ENCODE peak calls at places on chromosomes 4 and X, in four cellular contexts. T, W, S and G are unnamed samples.

GRCh38 chr4:53902786-53903185 is 161.6 kb downstream of the CHIC2 start:
- DNase-seq in W (no peak), S (no peak), T (no peak), G (no peak)

GRCh38 chr4:46329118-46329976 is 60.6 kb downstream of the GABRA2 start:
- DNase-seq in S (no peak), W (no peak), T (no peak), G (no peak)

GRCh38 chr4:88146891-88147290 is 11.5 kb downstream of the ABCG2 start:
- DNase-seq in S (no peak), T (no peak), W (no peak), G (no peak)

GRCh38 chr4:166875821-166876220 is 358.5 kb downstream of the SPOCK3 start:
- DNase-seq in T (no peak), S (no peak), W (no peak), G (no peak)

GRCh38 chr4:56937262-56937661 is 29.6 kb downstream of the REST start:
- DNase-seq in T (no peak), S (no peak), W (no peak), G (no peak)

GRCh38 chrX:63747331-63747730 is 37.7 kb downstream of the ARHGEF9 start:
- DNase-seq in W (no peak), T (no peak), S (no peak), G (no peak)

GRCh38 chrX:23784487-23785301 is 1.7 kb downstream of the SAT1 start:
- DNase-seq in W (no peak), T (no peak), S (no peak), G (no peak)

GRCh38 chr4:100590308-100590707 is 72.5 kb upstream of the EMCN start:
- DNase-seq in T (no peak), S (no peak), W (no peak), G (no peak)

GRCh38 chr4:122099896-122100295 is 52.2 kb upstream of the BLTP1 start:
- DNase-seq in W (no peak), S (no peak), T (no peak), G (no peak)

GRCh38 chr4:111736516-111736915 is 408.7 kb upstream of the FAM241A start:
- DNase-seq in W (no peak), S (no peak), T (no peak), G (no peak)

GRCh38 chrX:50643525-50644137 is 170.4 kb downstream of the SHROOM4 start:
- DNase-seq in W (no peak), T (no peak), S (no peak), G (no peak)

DNA sequence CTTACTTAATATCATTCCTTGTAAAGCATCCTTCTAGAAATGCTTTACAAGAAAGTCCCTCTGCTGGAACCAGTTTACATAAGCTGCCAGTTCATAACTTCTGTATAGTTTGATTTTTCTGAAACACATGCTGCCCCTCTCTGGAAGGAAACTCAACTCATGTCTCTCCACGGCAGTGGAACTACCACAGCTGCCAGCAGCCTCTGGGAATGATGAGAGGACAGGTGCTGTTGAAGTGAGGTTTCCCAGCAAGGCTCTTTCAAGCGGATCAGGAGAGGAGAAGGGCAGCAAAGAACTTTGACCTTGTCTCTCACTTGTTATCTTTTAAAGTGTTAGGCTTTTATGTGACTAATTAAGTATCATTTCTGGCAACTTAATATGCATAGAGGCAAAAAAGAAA is 7.3 kb downstream of the GRPR start:
- DNase-seq in S (no peak), T (no peak), W (no peak), G (no peak)
- H3K9me3 ChIP-seq in S (no peaks in the 10 kb centered on the region), T (no peaks in the 10 kb centered on the region), W (no peaks in the 10 kb centered on the region), G (no peaks in the 10 kb centered on the region)

DNA sequence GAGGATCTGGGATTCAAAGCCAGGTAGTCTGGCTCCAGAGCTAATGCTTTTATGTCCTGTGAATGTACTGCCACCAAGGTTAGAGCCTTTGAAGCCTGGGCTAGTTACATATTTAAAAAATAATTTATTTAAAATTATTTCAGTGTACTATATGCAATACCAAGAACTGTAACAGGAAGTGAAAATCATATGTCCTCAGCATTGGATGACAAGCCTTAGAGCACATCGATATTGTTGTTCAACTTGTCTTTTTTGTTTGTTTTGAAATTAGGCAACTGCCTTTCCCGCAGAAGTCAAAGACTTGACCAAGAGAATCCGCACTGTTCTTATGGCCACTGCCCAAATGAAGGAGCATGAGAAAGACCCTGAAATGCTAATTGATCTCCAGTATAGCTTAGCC is 73.1 kb upstream of the IL13RA1 start:
- DNase-seq in W (no peak), S (no peak), T (no peak), G (no peak)
- H3K36me3 ChIP-seq in W (peaks cover 18% of the 10 kb centered on the region), S (no peaks in the 10 kb centered on the region), T (peaks cover 43% of the 10 kb centered on the region), G (no peaks in the 10 kb centered on the region)

DNA sequence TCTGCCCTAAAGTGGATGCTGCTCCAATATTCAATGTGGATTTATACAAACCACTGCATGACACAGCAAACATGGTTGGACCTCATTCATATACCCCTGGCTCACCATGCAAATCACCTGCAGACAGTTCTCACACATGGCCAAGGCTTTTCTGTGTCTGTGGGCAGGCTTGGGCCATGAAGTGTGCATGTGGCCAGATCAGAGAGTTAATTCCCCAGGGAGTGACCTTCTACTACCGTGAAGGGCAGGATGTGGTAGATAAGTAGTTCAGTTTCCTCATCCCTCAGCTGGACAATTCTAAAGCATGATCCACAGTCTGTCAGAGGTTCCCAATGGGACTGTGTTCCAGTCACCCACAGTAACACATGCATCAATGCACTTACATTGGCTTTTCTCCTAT is 24.6 kb upstream of the BCLAF3 start:
- DNase-seq in W (no peak), S (no peak), T (no peak), G (no peak)
- H3K9me3 ChIP-seq in W (no peaks in the 10 kb centered on the region), S (no peaks in the 10 kb centered on the region), T (no peaks in the 10 kb centered on the region), G (no peaks in the 10 kb centered on the region)

DNA sequence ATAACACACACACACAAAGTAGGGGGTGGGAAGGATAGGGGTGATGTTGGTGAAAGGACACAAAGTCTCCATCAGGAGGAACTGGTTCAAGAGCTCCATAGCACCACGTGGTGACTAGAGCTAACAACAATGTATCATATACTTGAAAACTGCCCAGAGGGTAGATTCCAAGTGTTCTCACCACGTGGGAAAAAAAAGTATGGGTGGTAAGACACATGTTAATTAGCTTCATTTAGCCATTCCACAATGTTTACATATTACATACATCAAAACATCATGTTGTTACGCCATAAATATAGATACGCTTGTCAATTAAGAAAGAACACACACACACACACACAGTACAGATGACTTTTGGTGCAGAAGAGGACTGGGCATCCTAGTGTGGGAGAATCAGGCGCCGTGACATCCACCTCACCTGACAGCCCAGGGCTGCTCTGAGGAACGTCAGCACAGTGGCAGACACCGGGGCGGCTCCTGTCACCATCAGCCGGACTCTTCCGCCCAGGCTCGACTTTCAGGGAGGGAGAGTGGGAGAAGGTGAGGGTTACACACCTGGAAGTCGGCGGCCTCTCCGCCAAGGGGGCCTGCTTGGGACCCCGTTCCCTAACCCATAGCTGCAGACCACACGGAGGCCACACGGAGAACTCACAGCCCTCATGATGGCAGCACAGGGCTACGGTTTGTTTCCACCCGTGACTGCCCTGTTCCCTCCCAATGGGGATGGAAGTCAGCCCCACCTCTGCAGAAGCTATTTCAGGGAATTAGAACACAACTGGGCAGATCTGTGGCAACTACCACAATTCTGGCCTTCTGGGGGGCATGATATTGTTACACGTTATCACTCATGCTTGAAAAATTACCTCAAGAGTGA is 31.8 kb upstream of the CENPU start:
- DNase-seq in T (no peak), S (no peak), W (no peak), G (no peak)
- H3K36me3 ChIP-seq in T (peaks cover 4% of the 10 kb centered on the region), S (no peaks in the 10 kb centered on the region), W (peaks cover 4% of the 10 kb centered on the region), G (peaks cover 18% of the 10 kb centered on the region)

GRCh38 chrX:132842839-132843238 is 115.6 kb downstream of the HS6ST2 start:
- DNase-seq in S (no peak), W (no peak), T (no peak), G (no peak)

GRCh38 chrX:132837971-132838370 is 120.5 kb downstream of the HS6ST2 start:
- DNase-seq in W (no peak), S (no peak), T (no peak), G (no peak)

DNA sequence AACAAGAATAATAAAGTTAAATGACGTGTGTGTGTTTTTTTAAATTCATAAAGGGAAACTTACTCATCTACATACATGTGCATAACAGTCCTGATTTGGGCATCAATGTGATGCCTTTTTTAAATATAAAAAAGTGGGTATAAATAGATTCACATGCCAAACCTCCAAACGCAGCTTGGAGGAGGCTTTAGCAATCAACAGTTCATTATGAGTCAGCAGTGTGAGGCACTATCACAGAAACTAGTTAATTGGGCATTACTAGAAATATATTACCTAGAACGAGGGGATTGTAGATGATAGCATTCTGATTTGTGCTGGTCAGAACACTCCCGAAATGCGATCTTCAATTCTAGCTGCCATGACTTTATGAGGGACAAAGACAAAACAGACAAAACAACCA is 115.0 kb downstream of the HS6ST2 start:
- DNase-seq in W (no peak), T (no peak), S (no peak), G (no peak)
- H3K9me3 ChIP-seq in W (no peaks in the 10 kb centered on the region), T (no peaks in the 10 kb centered on the region), S (no peaks in the 10 kb centered on the region), G (no peaks in the 10 kb centered on the region)

DNA sequence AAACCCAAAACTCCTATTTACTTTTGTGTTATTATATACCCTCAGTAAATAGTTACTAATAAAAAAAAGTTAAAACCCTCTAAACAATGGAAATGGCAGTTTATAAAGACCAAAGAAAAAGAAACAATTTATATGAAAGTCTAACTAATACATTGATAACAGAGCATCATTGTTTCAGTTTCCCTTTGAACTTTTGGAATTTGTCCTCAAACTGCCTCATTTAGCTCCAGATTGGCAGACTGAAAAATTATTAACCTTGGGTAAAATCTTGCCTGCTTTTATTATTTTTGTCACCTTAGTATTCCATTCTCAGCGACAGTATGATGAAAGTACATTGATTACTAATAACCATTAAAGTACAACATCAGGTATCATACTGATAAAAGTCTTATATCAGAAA is 124.0 kb downstream of the PDE5A start:
- DNase-seq in S (no peak), W (no peak), T (no peak), G (no peak)
- H3K36me3 ChIP-seq in S (no peaks in the 10 kb centered on the region), W (peaks cover 4% of the 10 kb centered on the region), T (peaks cover 8% of the 10 kb centered on the region), G (no peaks in the 10 kb centered on the region)

DNA sequence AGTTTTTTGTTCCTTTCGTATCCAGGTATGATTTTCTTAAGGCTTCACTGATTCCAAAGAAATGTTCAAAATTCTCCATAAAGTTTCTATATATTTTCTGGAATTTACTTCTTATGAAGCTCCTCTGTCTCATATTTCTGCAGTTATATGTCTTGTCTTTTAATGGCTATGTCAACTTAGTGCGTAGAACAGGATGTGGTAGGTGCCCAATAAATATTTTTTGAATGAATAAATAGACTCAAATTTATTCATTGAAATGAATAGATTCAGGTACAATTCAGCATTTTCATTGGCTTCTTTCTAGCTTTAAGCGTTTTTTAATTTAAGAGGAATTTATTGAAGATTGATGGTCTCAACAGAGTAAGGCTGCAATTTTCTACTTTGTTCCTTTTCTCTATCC is 231.9 kb upstream of the BOD1L1 start:
- DNase-seq in T (no peak), S (no peak), W (no peak), G (no peak)
- H3K9me3 ChIP-seq in T (no peaks in the 10 kb centered on the region), S (no peaks in the 10 kb centered on the region), W (no peaks in the 10 kb centered on the region), G (peaks cover 1% of the 10 kb centered on the region)

GRCh38 chr4:3121596-3121995 is 47.1 kb downstream of the HTT start:
- DNase-seq in W (no peak), T (no peak), S (no peak), G (no peak)

GRCh38 chr4:3123201-3123671 is 48.8 kb downstream of the HTT start:
- DNase-seq in S (no peak), W (no peak), T (no peak), G (no peak)

GRCh38 chr4:3122081-3122563 is 47.6 kb downstream of the HTT start:
- DNase-seq in W (no peak), S (no peak), T (no peak), G (no peak)

GRCh38 chr4:3118281-3118680 is 43.8 kb downstream of the HTT start:
- DNase-seq in S (no peak), W (no peak), T (no peak), G (no peak)

GRCh38 chr4:3121110-3121509 is 46.6 kb downstream of the HTT start:
- DNase-seq in T (no peak), S (no peak), W (no peak), G (no peak)
- H3K36me3 ChIP-seq in T (peaks cover 13% of the 10 kb centered on the region), S (no peaks in the 10 kb centered on the region), W (peaks cover 32% of the 10 kb centered on the region), G (peaks cover 6% of the 10 kb centered on the region)